ENCODE peak calls at places on chromosome 18, in nine cellular contexts. P is NAMALWA; O is neuronal stem cell; U is stimulated activated naive CD4-positive, alpha-beta T cell; C is NCI-H1092 treated with DMSO at 0.1 percent for 48 hours; B is cardiac muscle cell; Z is cardiac fibroblast; E is T-helper 1 cell; I is A549. Q is an unnamed sample.
A peak's percentile ranks its signal among the peaks of the same experiment; 100 is the strongest.

GRCh38 chr18:22230403-22231042 is 61.1 kb downstream of the GATA6 start:
- DNase-seq in P (no peak), O (no peak), U (no peak), C (no peak), B (no peak), Z (peak; percentile 68), E (no peak), I (peak; percentile 65), Q (no peak)

GRCh38 chr18:62282188-62282629 is 42.9 kb upstream of the TNFRSF11A start:
- DNase-seq in P (no peak), O (no peak), U (no peak), C (no peak), B (no peak), Z (peak; percentile 79), E (no peak), I (no peak), Q (peak; percentile 64)

GRCh38 chr18:9814431-9814830 is 71.3 kb upstream of the TXNDC2 start:
- DNase-seq in P (no peak), O (no peak), U (no peak), C (no peak), B (no peak), Z (peak; percentile 66), E (no peak), I (peak; percentile 68), Q (peak; percentile 64)

GRCh38 chr18:79405019-79405780 is 9.5 kb downstream of the NFATC1 start:
- DNase-seq in P (no peak), O (no peak), U (peak; percentile 40), C (no peak), B (no peak), Z (no peak), E (peak; percentile 51), I (no peak), Q (no peak)

GRCh38 chr18:57959278-57959677 is 84.7 kb upstream of the NEDD4L start:
- DNase-seq in P (peak; percentile 79), O (peak; percentile 17), U (no peak), C (peak; percentile 38), B (peak; percentile 32), Z (peak; percentile 59), E (no peak), I (peak; percentile 80), Q (peak; percentile 56)

GRCh38 chr18:34352385-34353163 is 127.9 kb upstream of the NOL4 start:
- DNase-seq in P (no peak), O (no peak), U (no peak), C (peak; percentile 96), B (peak; percentile 18), Z (peak; percentile 0), E (no peak), I (no peak), Q (no peak)

GRCh38 chr18:3340015-3340681 is 78.2 kb downstream of the MYL12B start:
- DNase-seq in P (no peak), O (no peak), U (no peak), C (no peak), B (no peak), Z (no peak), E (no peak), I (no peak), Q (no peak)

GRCh38 chr18:9101730-9102390 is 639 bp upstream of the NDUFV2 start:
- DNase-seq in P (peak; percentile 76), O (no peak), U (no peak), C (peak; percentile 19), B (no peak), Z (peak; percentile 85), E (no peak), I (peak; percentile 81), Q (peak; percentile 67)

GRCh38 chr18:22342625-22343024 is 75.1 kb downstream of the CTAGE1 start:
- DNase-seq in P (no peak), O (no peak), U (no peak), C (no peak), B (peak; percentile 49), Z (peak; percentile 54), E (no peak), I (no peak), Q (peak; percentile 55)

GRCh38 chr18:7683753-7684152 is 116.6 kb downstream of the PTPRM start:
- DNase-seq in P (no peak), O (no peak), U (no peak), C (no peak), B (no peak), Z (no peak), E (no peak), I (no peak), Q (no peak)

GRCh38 chr18:80034852-80035406 is 695 bp downstream of the RBFA start:
- DNase-seq in P (no peak), O (no peak), U (no peak), C (peak; percentile 37), B (no peak), Z (peak; percentile 12), E (no peak), I (no peak), Q (peak; percentile 19)

GRCh38 chr18:58850784-58851469 is 13.8 kb upstream of the ZNF532 start:
- DNase-seq in P (no peak), O (no peak), U (no peak), C (no peak), B (no peak), Z (no peak), E (no peak), I (no peak), Q (no peak)

GRCh38 chr18:77127769-77128671 is 4.6 kb downstream of the MBP start:
- DNase-seq in P (peak; percentile 83), O (no peak), U (peak; percentile 17), C (no peak), B (no peak), Z (peak; percentile 91), E (peak; percentile 24), I (peak; percentile 92), Q (peak; percentile 67)

GRCh38 chr18:73945130-73945792 is 202.4 kb downstream of the FBXO15 start:
- DNase-seq in P (no peak), O (no peak), U (no peak), C (no peak), B (no peak), Z (no peak), E (no peak), I (no peak), Q (no peak)

GRCh38 chr18:3281456-3282400 is 19.8 kb downstream of the MYL12B start:
- DNase-seq in P (peak; percentile 89), O (peak; percentile 70), U (no peak), C (peak; percentile 67), B (peak; percentile 85), Z (peak; percentile 87), E (no peak), I (peak; percentile 78), Q (peak; percentile 70)

GRCh38 chr18:52160652-52161051 is 179.3 kb upstream of the DCC start:
- DNase-seq in P (no peak), O (no peak), U (no peak), C (no peak), B (peak; percentile 2), Z (no peak), E (no peak), I (peak; percentile 0), Q (no peak)

GRCh38 chr18:25222648-25223047 is 129.3 kb downstream of the ZNF521 start:
- DNase-seq in P (no peak), O (no peak), U (no peak), C (no peak), B (no peak), Z (no peak), E (no peak), I (no peak), Q (no peak)

GRCh38 chr18:59502222-59502898 is 143.3 kb upstream of the LMAN1 start:
- DNase-seq in P (no peak), O (no peak), U (no peak), C (no peak), B (peak; percentile 80), Z (peak; percentile 96), E (no peak), I (no peak), Q (peak; percentile 73)

GRCh38 chr18:61348230-61348629 is 15.0 kb downstream of the CDH20 start:
- DNase-seq in P (no peak), O (no peak), U (no peak), C (no peak), B (no peak), Z (no peak), E (no peak), I (no peak), Q (no peak)

GRCh38 chr18:77209587-77209986 is 40.1 kb upstream of the GALR1 start:
- DNase-seq in P (no peak), O (no peak), U (no peak), C (no peak), B (no peak), Z (no peak), E (no peak), I (no peak), Q (no peak)

GRCh38 chr18:22433960-22434359 is 16.2 kb upstream of the CTAGE1 start:
- DNase-seq in P (no peak), O (no peak), U (no peak), C (no peak), B (no peak), Z (peak; percentile 70), E (no peak), I (no peak), Q (peak; percentile 64)

GRCh38 chr18:77107218-77107815 is 25.3 kb downstream of the MBP start:
- DNase-seq in P (no peak), O (no peak), U (no peak), C (no peak), B (no peak), Z (peak; percentile 71), E (no peak), I (no peak), Q (no peak)

GRCh38 chr18:58152891-58153290 is 108.9 kb downstream of the NEDD4L start:
- DNase-seq in P (no peak), O (no peak), U (no peak), C (no peak), B (no peak), Z (no peak), E (no peak), I (no peak), Q (no peak)

GRCh38 chr18:21315741-21316187 is 73.7 kb downstream of the GREB1L start:
- DNase-seq in P (no peak), O (no peak), U (no peak), C (no peak), B (peak; percentile 52), Z (no peak), E (no peak), I (peak; percentile 37), Q (peak; percentile 9)

GRCh38 chr18:72542993-72543361 is 1.2 kb downstream of the CBLN2 start:
- DNase-seq in P (no peak), O (peak; percentile 39), U (no peak), C (peak; percentile 75), B (peak; percentile 51), Z (peak; percentile 0), E (no peak), I (no peak), Q (peak; percentile 6)

Q was measured in GM03348.